ENCODE peak calls at places on chromosomes 4 and X, in ten cellular contexts. U is globus pallidus; Z is ecto neural progenitor cell; P is NAMALWA; L is activated CD8-positive, alpha-beta memory T cell treated with anti-CD3 and anti-CD28 coated beads for 48 hours; T is hypothalamus; Q is WTC11; J is HEK293T; A is activated T-cell treated with anti-CD3 and anti-CD28 coated beads, Interleukin-2, amount 50 U/mL, for 72 hours; E is fibroblast of lung. B is an unnamed sample.

GRCh38 chr4:145299380-145300076 is 119.1 kb upstream of the OTUD4 start:
- DNase-seq in U (peak; percentile 4), Z (no peak), P (peak; percentile 79), L (peak; percentile 56), T (no peak), Q (no peak), J (no peak), A (peak; percentile 88), E (peak; percentile 94), B (no peak)

GRCh38 chrX:135112096-135112729 is 8.1 kb downstream of the ETDB start:
- DNase-seq in U (peak; percentile 28), Z (no peak), P (peak; percentile 51), L (no peak), T (no peak), Q (peak; percentile 39), J (peak; percentile 51), A (peak; percentile 39), E (peak; percentile 4), B (peak; percentile 1)

GRCh38 chr4:147725673-147726072 is 6.2 kb upstream of the ARHGAP10 start:
- DNase-seq in U (no peak), Z (no peak), P (no peak), L (no peak), T (no peak), Q (no peak), J (no peak), A (no peak), E (peak; percentile 29), B (no peak)

GRCh38 chrX:30561191-30561590 is 16.4 kb downstream of the TASL start:
- DNase-seq in U (no peak), Z (no peak), P (no peak), L (no peak), T (no peak), Q (no peak), J (no peak), A (no peak), E (no peak), B (no peak)

GRCh38 chrX:140425712-140426395 is 79.0 kb downstream of the SOX3 start:
- DNase-seq in U (no peak), Z (no peak), P (no peak), L (no peak), T (no peak), Q (no peak), J (no peak), A (no peak), E (peak; percentile 40), B (no peak)

GRCh38 chrX:155949098-155949497 is 48.4 kb upstream of the IL9R start:
- DNase-seq in U (no peak), Z (no peak), P (no peak), L (no peak), T (no peak), Q (no peak), J (no peak), A (no peak), E (no peak), B (no peak)

GRCh38 chrX:2283111-2283847 is 217.5 kb downstream of the DHRSX start:
- DNase-seq in U (no peak), Z (no peak), P (no peak), L (no peak), T (no peak), Q (no peak), J (no peak), A (no peak), E (peak; percentile 59), B (no peak)

GRCh38 chrX:122546269-122546668 is 637.8 kb upstream of the GRIA3 start:
- DNase-seq in U (no peak), Z (no peak), P (no peak), L (no peak), T (no peak), Q (no peak), J (no peak), A (no peak), E (no peak), B (no peak)

GRCh38 chr4:6372649-6373525 is 99.5 kb downstream of the PPP2R2C start:
- DNase-seq in U (no peak), Z (no peak), P (peak; percentile 74), L (no peak), T (no peak), Q (peak; percentile 55), J (peak; percentile 72), A (peak; percentile 20), E (peak; percentile 20), B (no peak)

GRCh38 chrX:151604931-151605330 is 41.5 kb downstream of the PASD1 start:
- DNase-seq in U (no peak), Z (no peak), P (no peak), L (no peak), T (no peak), Q (no peak), J (no peak), A (no peak), E (no peak), B (no peak)

GRCh38 chrX:130108647-130109428 is 1.5 kb downstream of the ELF4 start:
- DNase-seq in U (no peak), Z (no peak), P (peak; percentile 67), L (no peak), T (no peak), Q (peak; percentile 14), J (no peak), A (peak; percentile 52), E (no peak), B (no peak)

GRCh38 chr4:169795585-169795984 is 37.8 kb upstream of the HPF1 start:
- DNase-seq in U (no peak), Z (no peak), P (no peak), L (no peak), T (no peak), Q (no peak), J (no peak), A (no peak), E (peak; percentile 74), B (no peak)

GRCh38 chr4:120209706-120210105 is 143.1 kb upstream of the MAD2L1 start:
- DNase-seq in U (no peak), Z (no peak), P (peak; percentile 25), L (no peak), T (no peak), Q (no peak), J (no peak), A (no peak), E (no peak), B (no peak)

GRCh38 chr4:119682080-119682479 is 53.5 kb upstream of the PDE5A start:
- DNase-seq in U (no peak), Z (no peak), P (no peak), L (no peak), T (no peak), Q (no peak), J (no peak), A (no peak), E (peak; percentile 39), B (no peak)

GRCh38 chrX:155048997-155049619 is 21.8 kb downstream of the CMC4 start:
- DNase-seq in U (peak; percentile 59), Z (peak; percentile 61), P (peak; percentile 58), L (no peak), T (peak; percentile 4), Q (peak; percentile 64), J (peak; percentile 77), A (peak; percentile 63), E (peak; percentile 43), B (no peak)

GRCh38 chr4:112898357-112899141 is 150.9 kb upstream of the ANK2 start:
- DNase-seq in U (no peak), Z (no peak), P (no peak), L (no peak), T (no peak), Q (no peak), J (no peak), A (no peak), E (peak; percentile 12), B (no peak)

GRCh38 chr4:17142232-17142711 is 243.8 kb upstream of the LDB2 start:
- DNase-seq in U (no peak), Z (no peak), P (no peak), L (no peak), T (no peak), Q (no peak), J (no peak), A (no peak), E (peak; percentile 99), B (no peak)

GRCh38 chr4:8117278-8117682 is 41.3 kb downstream of the ABLIM2 start:
- DNase-seq in U (no peak), Z (peak; percentile 72), P (peak; percentile 98), L (no peak), T (no peak), Q (peak; percentile 85), J (peak; percentile 98), A (peak; percentile 30), E (no peak), B (no peak)

GRCh38 chrX:101550825-101551767 is 749 bp downstream of the ARMCX1 start:
- DNase-seq in U (peak; percentile 57), Z (peak; percentile 63), P (no peak), L (no peak), T (peak; percentile 7), Q (peak; percentile 55), J (no peak), A (no peak), E (peak; percentile 36), B (no peak)

GRCh38 chr4:53376900-53377299 is 541 bp upstream of the FIP1L1 start:
- DNase-seq in U (no peak), Z (no peak), P (no peak), L (no peak), T (no peak), Q (no peak), J (no peak), A (no peak), E (peak; percentile 25), B (no peak)

GRCh38 chr4:734075-734474 is 28.4 kb downstream of the PCGF3 start:
- DNase-seq in U (no peak), Z (no peak), P (no peak), L (no peak), T (no peak), Q (no peak), J (no peak), A (no peak), E (no peak), B (no peak)

GRCh38 chrX:291411-291901 is 10.3 kb downstream of the PLCXD1 start:
- DNase-seq in U (no peak), Z (no peak), P (no peak), L (no peak), T (no peak), Q (no peak), J (no peak), A (no peak), E (no peak), B (no peak)

GRCh38 chrX:24498181-24498580 is 33.1 kb downstream of the PDK3 start:
- DNase-seq in U (no peak), Z (peak; percentile 52), P (peak; percentile 34), L (no peak), T (no peak), Q (no peak), J (peak; percentile 43), A (peak; percentile 12), E (peak; percentile 7), B (no peak)

GRCh38 chr4:67885727-67886126 is 1.9 kb upstream of the TMPRSS11D start:
- DNase-seq in U (no peak), Z (no peak), P (no peak), L (no peak), T (no peak), Q (no peak), J (no peak), A (no peak), E (peak; percentile 97), B (no peak)

GRCh38 chr4:140858897-140859296 is 102.7 kb upstream of the TBC1D9 start:
- DNase-seq in U (no peak), Z (no peak), P (no peak), L (no peak), T (no peak), Q (no peak), J (peak; percentile 33), A (no peak), E (peak; percentile 40), B (no peak)

GRCh38 chr4:5747746-5748365 is 36.9 kb downstream of the EVC start:
- DNase-seq in U (no peak), Z (no peak), P (no peak), L (no peak), T (no peak), Q (no peak), J (no peak), A (no peak), E (peak; percentile 95), B (no peak)

GRCh38 chr4:128298129-128298758 is 10.6 kb upstream of the PGRMC2 start:
- DNase-seq in U (no peak), Z (no peak), P (no peak), L (no peak), T (no peak), Q (no peak), J (no peak), A (no peak), E (no peak), B (no peak)

GRCh38 chrX:53732797-53733196 is 46.3 kb upstream of the HUWE1 start:
- DNase-seq in U (no peak), Z (no peak), P (no peak), L (no peak), T (no peak), Q (no peak), J (no peak), A (peak; percentile 65), E (no peak), B (no peak)

B was measured in KG1.